ENCODE peak calls at places on chromosomes 3 and 15, in four cellular contexts. M is EL; B is Peyer's patch; N is activated naive CD4-positive, alpha-beta T cell treated with anti-CD3 and anti-CD28 coated beads, Interleukin-2, amount 50 U/mL, for 72 hours. P is an unnamed sample.

GRCh38 chr15:49953421-49953820 is 165.6 kb downstream of the ATP8B4 start:
- DNase-seq in M (no peak), N (no peak), B (no peak), P (no peak)

GRCh38 chr3:97658670-97659285 is 105.8 kb upstream of the ARL6 start:
- DNase-seq in B (no peak), M (peak; percentile 0), N (no peak), P (peak; percentile 58)

GRCh38 chr3:58214484-58215316 is 3.9 kb upstream of the DNASE1L3 start:
- DNase-seq in B (peak; percentile 70), M (peak; percentile 44), N (peak; percentile 58), P (peak; percentile 63)

GRCh38 chr15:64761156-64761555 is 14.2 kb downstream of the RBPMS2 start:
- DNase-seq in M (no peak), N (no peak), B (no peak), P (no peak)

GRCh38 chr15:98737122-98737521 is 88.8 kb downstream of the IGF1R start:
- DNase-seq in M (no peak), B (no peak), N (no peak), P (no peak)

GRCh38 chr3:71163216-71163918 is 420.2 kb downstream of the FOXP1 start:
- DNase-seq in N (no peak), B (no peak), M (no peak), P (no peak)

GRCh38 chr3:49279376-49279775 is 2.3 kb upstream of the C3orf62 start:
- DNase-seq in B (no peak), M (no peak), N (no peak), P (peak; percentile 68)

GRCh38 chr3:20077054-20077453 is 36.8 kb downstream of the KAT2B start:
- DNase-seq in M (no peak), B (no peak), N (no peak), P (no peak)

GRCh38 chr3:155805204-155805801 is 775 bp downstream of the C3orf33 start:
- DNase-seq in M (no peak), B (no peak), N (no peak), P (peak; percentile 66)

GRCh38 chr3:88572450-88572849 is 422.7 kb downstream of the C3orf38 start:
- DNase-seq in M (no peak), N (no peak), B (no peak), P (no peak)

GRCh38 chr3:5002174-5002870 is 23.1 kb downstream of the BHLHE40 start:
- DNase-seq in B (no peak), N (peak; percentile 51), M (no peak), P (no peak)

GRCh38 chr15:56934269-56934668 is 15.8 kb downstream of the TCF12 start:
- DNase-seq in M (no peak), B (no peak), N (no peak), P (peak; percentile 72)

GRCh38 chr15:87631775-87632174 is 624.8 kb downstream of the NTRK3 start:
- DNase-seq in N (no peak), B (no peak), M (no peak), P (no peak)

GRCh38 chr3:115922681-115923347 is 299.5 kb downstream of the GAP43 start:
- DNase-seq in N (no peak), B (no peak), M (peak; percentile 32), P (peak; percentile 56)

GRCh38 chr15:55494927-55495326 is 13.1 kb downstream of the DNAAF4 start:
- DNase-seq in B (no peak), N (no peak), M (no peak), P (no peak)

GRCh38 chr3:4720316-4721075 is 227.3 kb downstream of the ITPR1 start:
- DNase-seq in N (no peak), B (peak; percentile 29), M (peak; percentile 58), P (peak; percentile 84)

GRCh38 chr3:160870327-160870726 is 114.3 kb downstream of the PPM1L start:
- DNase-seq in N (no peak), M (no peak), B (no peak), P (no peak)

GRCh38 chr15:66619152-66619903 is 53.5 kb upstream of the LCTL start:
- DNase-seq in N (peak; percentile 59), M (peak; percentile 75), B (peak; percentile 50), P (peak; percentile 92)